ENCODE peak calls at places on chromosomes 4 and X, in ten cellular contexts. X is ovary; R is HL-60; C is heart left ventricle; H is mammary epithelial cell; F is effector memory CD4-positive, alpha-beta T cell; G is right cardiac atrium; W is mesendoderm; B is Panc1; J is WERI-Rb-1. I is an unnamed sample.

GRCh38 chrX:129984196-129984962 is 1.9 kb downstream of the BCORL1 start:
- DNase-seq in C (peak; percentile 43), B (no peak), G (peak; percentile 48), J (peak; percentile 36), H (no peak), F (peak; percentile 42), W (no peak), X (peak; percentile 22), R (no peak), I (no peak)

GRCh38 chr4:128869801-128870509 is 60.5 kb downstream of the JADE1 start:
- DNase-seq in C (no peak), X (no peak), F (no peak), B (no peak), W (no peak), G (no peak), R (no peak), H (peak; percentile 29), J (peak; percentile 50), I (no peak)

GRCh38 chr4:76199664-76200211 is 13.9 kb downstream of the SCARB2 start:
- DNase-seq in R (no peak), X (no peak), W (peak; percentile 21), B (no peak), H (no peak), J (peak; percentile 37), G (peak; percentile 21), C (no peak), F (no peak), I (no peak)

GRCh38 chr4:44425614-44426208 is 22.9 kb downstream of the KCTD8 start:
- DNase-seq in J (peak; percentile 53), F (no peak), W (peak; percentile 80), R (no peak), B (no peak), C (no peak), G (no peak), X (no peak), H (no peak), I (peak; percentile 2)

GRCh38 chr4:125346616-125347015 is 31.9 kb downstream of the FAT4 start:
- DNase-seq in W (no peak), C (no peak), G (no peak), R (no peak), H (no peak), B (no peak), J (no peak), F (no peak), X (no peak), I (no peak)

GRCh38 chr4:677431-678293 is 3.3 kb downstream of the MYL5 start:
- DNase-seq in X (no peak), G (no peak), C (no peak), H (peak; percentile 79), F (no peak), B (no peak), R (no peak), J (no peak), W (no peak), I (no peak)

GRCh38 chrX:17174671-17175070 is 200.3 kb upstream of the NHS start:
- DNase-seq in X (no peak), W (no peak), R (no peak), H (no peak), F (no peak), B (no peak), J (no peak), C (peak; percentile 73), G (peak; percentile 47), I (no peak)

GRCh38 chrX:103565197-103565596 is 20.1 kb upstream of the TCEAL4 start:
- DNase-seq in J (no peak), H (no peak), B (no peak), W (no peak), R (no peak), G (no peak), F (no peak), C (no peak), X (no peak), I (no peak)

GRCh38 chrX:23662853-23663252 is 4.4 kb upstream of the PRDX4 start:
- DNase-seq in J (no peak), C (no peak), B (no peak), G (no peak), W (no peak), F (no peak), R (no peak), H (peak; percentile 13), X (no peak), I (no peak)

GRCh38 chr4:95701500-95701899 is 138.4 kb upstream of the PDHA2 start:
- DNase-seq in G (peak; percentile 8), B (no peak), W (peak; percentile 22), J (no peak), H (peak; percentile 40), C (no peak), X (no peak), F (no peak), R (no peak), I (no peak)

GRCh38 chrX:119495734-119496520 is 27.7 kb downstream of the SLC25A5 start:
- DNase-seq in G (no peak), H (no peak), C (no peak), W (no peak), F (no peak), J (no peak), R (no peak), X (no peak), B (no peak), I (no peak)

GRCh38 chrX:93673869-93674271 is at the start of gene FAM133A:
- DNase-seq in J (no peak), G (no peak), C (no peak), H (peak; percentile 1), X (no peak), F (no peak), B (no peak), W (no peak), R (no peak), I (peak; percentile 66)

GRCh38 chrX:17788956-17789562 is 51.8 kb downstream of the SCML1 start:
- DNase-seq in X (no peak), H (peak; percentile 32), G (no peak), W (peak; percentile 37), B (no peak), R (no peak), F (no peak), C (no peak), J (no peak), I (no peak)

GRCh38 chr4:53601251-53601764 is 10.0 kb upstream of the LNX1 start:
- DNase-seq in J (peak; percentile 47), X (no peak), B (no peak), F (no peak), R (no peak), H (no peak), W (peak; percentile 89), G (peak; percentile 19), C (peak; percentile 33), I (peak; percentile 29)

GRCh38 chrX:107718156-107718621 is 57.4 kb downstream of the TSC22D3 start:
- DNase-seq in B (peak; percentile 57), H (peak; percentile 69), X (peak; percentile 74), J (peak; percentile 78), F (peak; percentile 55), G (peak; percentile 63), C (peak; percentile 62), W (peak; percentile 88), R (peak; percentile 57), I (peak; percentile 87)

GRCh38 chr4:158067646-158068045 is 105.2 kb downstream of the GASK1B start:
- DNase-seq in B (no peak), J (no peak), X (no peak), F (no peak), H (no peak), G (no peak), R (no peak), W (no peak), C (no peak), I (no peak)

GRCh38 chrX:53395605-53396298 is 26.7 kb downstream of the SMC1A start:
- DNase-seq in C (no peak), F (no peak), R (no peak), B (no peak), G (no peak), W (no peak), X (no peak), H (no peak), J (no peak), I (no peak)
- H3K27me3 ChIP-seq in C (no peaks in the 10 kb centered on the region), F (no peaks in the 10 kb centered on the region), R (no peaks in the 10 kb centered on the region), B (no peaks in the 10 kb centered on the region), G (no peaks in the 10 kb centered on the region), W (no peaks in the 10 kb centered on the region), X (no peaks in the 10 kb centered on the region), H (no peaks in the 10 kb centered on the region), J (no peaks in the 10 kb centered on the region), I (no peaks in the 10 kb centered on the region)

GRCh38 chr4:15779336-15779735 is 1.2 kb downstream of the CD38 start:
- DNase-seq in J (no peak), F (no peak), W (peak; percentile 71), R (peak; percentile 55), C (peak; percentile 57), B (no peak), H (peak; percentile 62), G (peak; percentile 65), X (no peak), I (peak; percentile 87)
- H3K27me3 ChIP-seq in J (no peaks in the 10 kb centered on the region), F (no peaks in the 10 kb centered on the region), W (peaks cover 20% of the 10 kb centered on the region), R (no peaks in the 10 kb centered on the region), C (no peaks in the 10 kb centered on the region), B (peaks cover 9% of the 10 kb centered on the region), H (peaks cover 9% of the 10 kb centered on the region), G (no peaks in the 10 kb centered on the region), X (no peaks in the 10 kb centered on the region), I (peaks cover 75% of the 10 kb centered on the region)

DNA sequence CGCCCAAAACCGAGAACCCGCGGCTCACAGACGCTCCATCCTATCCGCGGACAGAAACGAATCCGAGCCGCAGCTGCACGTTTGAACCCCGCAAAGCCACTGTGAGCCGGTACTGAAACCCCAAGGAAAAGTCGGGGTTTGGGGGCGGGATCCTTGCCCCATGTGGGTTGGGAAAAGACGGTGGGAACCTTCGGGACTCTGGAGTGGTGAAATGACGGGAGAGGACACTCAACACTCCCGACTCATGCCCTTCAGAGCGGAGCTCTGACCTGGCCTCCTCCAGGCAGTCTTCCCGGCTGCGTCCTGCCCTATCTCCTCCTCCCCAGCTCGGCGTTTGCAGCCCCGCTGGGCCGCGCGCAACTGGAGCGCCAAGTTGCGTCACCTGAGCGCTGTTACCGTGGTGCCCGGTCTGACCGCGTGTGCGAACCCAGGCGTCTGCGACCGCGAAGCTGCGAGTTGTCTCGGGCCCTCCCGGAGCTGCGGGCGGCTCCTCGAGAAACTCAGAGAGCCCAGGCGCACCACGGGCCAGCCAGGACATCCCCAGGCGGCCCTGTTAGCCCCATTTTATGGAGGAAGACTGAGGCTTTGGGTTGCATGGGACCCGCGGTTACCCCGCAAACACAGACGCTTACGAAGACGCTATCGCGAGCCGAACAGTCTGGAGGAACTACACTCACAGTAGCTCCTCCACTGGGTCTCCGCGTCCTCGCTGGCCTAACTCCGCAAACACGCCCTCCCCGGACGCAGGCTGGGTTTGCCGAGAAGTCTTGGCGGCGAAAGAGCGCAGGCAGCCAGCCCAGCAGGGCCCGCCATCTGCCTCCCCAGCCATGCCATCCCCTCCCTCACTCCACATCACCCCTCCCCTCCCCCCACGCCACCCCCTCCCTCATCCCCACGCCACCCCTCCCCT is 20.3 kb upstream of the HMX1 start:
- DNase-seq in C (no peak), G (no peak), J (peak; percentile 71), B (no peak), H (no peak), F (no peak), W (peak; percentile 70), R (no peak), X (no peak), I (no peak)
- H3K27me3 ChIP-seq in C (peaks cover 87% of the 10 kb centered on the region), G (no peaks in the 10 kb centered on the region), J (no peaks in the 10 kb centered on the region), B (no peaks in the 10 kb centered on the region), H (peaks cover 23% of the 10 kb centered on the region), F (peaks cover 27% of the 10 kb centered on the region), W (peaks cover 65% of the 10 kb centered on the region), R (peaks cover 34% of the 10 kb centered on the region), X (peaks cover 6% of the 10 kb centered on the region), I (peaks cover 100% of the 10 kb centered on the region)

DNA sequence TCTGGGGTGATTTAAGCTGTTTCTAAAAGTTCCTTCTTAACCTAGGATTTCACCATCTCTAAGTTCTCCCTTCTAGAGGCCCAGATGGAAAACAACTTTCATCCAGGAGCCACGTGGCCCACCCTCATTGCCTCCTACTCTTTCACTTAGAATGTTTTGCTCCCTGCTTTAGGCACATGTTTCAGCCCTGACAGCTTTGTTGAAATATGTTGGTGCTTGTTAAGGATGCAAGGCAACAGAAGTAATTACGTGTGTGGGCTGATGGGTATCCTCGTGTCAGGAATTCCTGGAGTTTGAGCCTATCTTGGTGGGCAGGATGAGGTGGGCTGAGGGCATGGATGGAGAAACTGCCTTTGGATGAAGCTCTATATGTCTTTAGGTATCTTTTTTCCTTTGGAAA is 131.3 kb downstream of the GUCY2F start:
- DNase-seq in G (no peak), R (no peak), J (no peak), W (no peak), B (no peak), X (peak; percentile 13), H (no peak), F (no peak), C (no peak), I (no peak)
- H3K27me3 ChIP-seq in G (no peaks in the 10 kb centered on the region), R (no peaks in the 10 kb centered on the region), J (peaks cover 35% of the 10 kb centered on the region), W (no peaks in the 10 kb centered on the region), B (no peaks in the 10 kb centered on the region), X (no peaks in the 10 kb centered on the region), H (peaks cover 4% of the 10 kb centered on the region), F (no peaks in the 10 kb centered on the region), C (no peaks in the 10 kb centered on the region), I (no peaks in the 10 kb centered on the region)